ENCODE peak calls at places on chromosome 16, in four cellular contexts. One of them, this sample, is unnamed.

GRCh38 chr16:23155445-23156049 is 6.3 kb upstream of the USP31 start:
- DNase-seq in OCI-LY7: peak; percentile 45
- DNase-seq in CD4-positive, alpha-beta T cell: no peak
- DNase-seq in WERI-Rb-1: peak; percentile 21
- DNase-seq in this sample: no peak

GRCh38 chr16:53518550-53519416 is 15.8 kb upstream of the AKTIP start:
- DNase-seq in OCI-LY7: peak; percentile 80
- DNase-seq in WERI-Rb-1: peak; percentile 20
- DNase-seq in CD4-positive, alpha-beta T cell: peak; percentile 65
- DNase-seq in this sample: peak; percentile 92

GRCh38 chr16:23521037-23521743 is 10.9 kb upstream of the GGA2 start:
- DNase-seq in OCI-LY7: no peak
- DNase-seq in CD4-positive, alpha-beta T cell: no peak
- DNase-seq in WERI-Rb-1: no peak
- DNase-seq in this sample: no peak

GRCh38 chr16:87318158-87318644 is 1.0 kb upstream of the C16orf95 start:
- DNase-seq in WERI-Rb-1: no peak
- DNase-seq in OCI-LY7: peak; percentile 13
- DNase-seq in CD4-positive, alpha-beta T cell: no peak
- DNase-seq in this sample: no peak

GRCh38 chr16:73196670-73197069 is 148.7 kb upstream of the ZFHX3 start:
- DNase-seq in WERI-Rb-1: peak; percentile 71
- DNase-seq in CD4-positive, alpha-beta T cell: no peak
- DNase-seq in OCI-LY7: peak; percentile 31
- DNase-seq in this sample: peak; percentile 35

GRCh38 chr16:88387941-88388627 is 5.3 kb downstream of the ZNF469 start:
- DNase-seq in OCI-LY7: no peak
- DNase-seq in WERI-Rb-1: no peak
- DNase-seq in CD4-positive, alpha-beta T cell: no peak
- DNase-seq in this sample: no peak

GRCh38 chr16:72934661-72935403 is 113.1 kb downstream of the ZFHX3 start:
- DNase-seq in CD4-positive, alpha-beta T cell: no peak
- DNase-seq in OCI-LY7: no peak
- DNase-seq in WERI-Rb-1: no peak
- DNase-seq in this sample: no peak

GRCh38 chr16:31363721-31364120 is 8.7 kb downstream of the ITGAX start:
- DNase-seq in CD4-positive, alpha-beta T cell: no peak
- DNase-seq in OCI-LY7: no peak
- DNase-seq in WERI-Rb-1: no peak
- DNase-seq in this sample: no peak

GRCh38 chr16:88805340-88805715 is 1.7 kb downstream of the CDT1 start:
- DNase-seq in WERI-Rb-1: no peak
- DNase-seq in OCI-LY7: no peak
- DNase-seq in CD4-positive, alpha-beta T cell: no peak
- DNase-seq in this sample: no peak

GRCh38 chr16:50381679-50382440 is 13.1 kb upstream of the BRD7 start:
- DNase-seq in WERI-Rb-1: no peak
- DNase-seq in OCI-LY7: no peak
- DNase-seq in CD4-positive, alpha-beta T cell: no peak
- DNase-seq in this sample: no peak

GRCh38 chr16:81006472-81007311 is at the start of the genes CENPN and CMC2:
- DNase-seq in WERI-Rb-1: peak; percentile 92
- DNase-seq in OCI-LY7: peak; percentile 98
- DNase-seq in CD4-positive, alpha-beta T cell: peak; percentile 96
- DNase-seq in this sample: peak; percentile 98

GRCh38 chr16:74480150-74481029 is 59.1 kb upstream of the CLEC18B start:
- DNase-seq in WERI-Rb-1: no peak
- DNase-seq in CD4-positive, alpha-beta T cell: no peak
- DNase-seq in OCI-LY7: no peak
- DNase-seq in this sample: no peak

GRCh38 chr16:29811896-29812665 is at the start of gene PRRT2:
- DNase-seq in OCI-LY7: no peak
- DNase-seq in WERI-Rb-1: peak; percentile 93
- DNase-seq in CD4-positive, alpha-beta T cell: peak; percentile 33
- DNase-seq in this sample: peak; percentile 69

GRCh38 chr16:74931445-74931844 is 53.5 kb downstream of the WDR59 start:
- DNase-seq in WERI-Rb-1: no peak
- DNase-seq in OCI-LY7: no peak
- DNase-seq in CD4-positive, alpha-beta T cell: no peak
- DNase-seq in this sample: no peak

GRCh38 chr16:4261557-4262172 is 11.2 kb downstream of the TFAP4 start:
- DNase-seq in WERI-Rb-1: peak; percentile 71
- DNase-seq in CD4-positive, alpha-beta T cell: no peak
- DNase-seq in OCI-LY7: peak; percentile 20
- DNase-seq in this sample: peak; percentile 58

GRCh38 chr16:4703906-4704305 is 10.5 kb downstream of the NUDT16L1 start:
- DNase-seq in OCI-LY7: no peak
- DNase-seq in WERI-Rb-1: no peak
- DNase-seq in CD4-positive, alpha-beta T cell: no peak
- DNase-seq in this sample: no peak

GRCh38 chr16:86375370-86375769 is 135.0 kb upstream of the FOXF1 start:
- DNase-seq in OCI-LY7: no peak
- DNase-seq in WERI-Rb-1: no peak
- DNase-seq in CD4-positive, alpha-beta T cell: no peak
- DNase-seq in this sample: no peak

GRCh38 chr16:51393381-51394005 is 242.4 kb upstream of the SALL1 start:
- DNase-seq in WERI-Rb-1: no peak
- DNase-seq in CD4-positive, alpha-beta T cell: no peak
- DNase-seq in OCI-LY7: no peak
- DNase-seq in this sample: no peak

GRCh38 chr16:30997000-30997886 is 12.2 kb downstream of the HSD3B7 start:
- DNase-seq in OCI-LY7: peak; percentile 79
- DNase-seq in WERI-Rb-1: no peak
- DNase-seq in CD4-positive, alpha-beta T cell: peak; percentile 79
- DNase-seq in this sample: no peak

GRCh38 chr16:61179571-61179970 is 856.7 kb downstream of the CDH8 start:
- DNase-seq in OCI-LY7: no peak
- DNase-seq in WERI-Rb-1: no peak
- DNase-seq in CD4-positive, alpha-beta T cell: no peak
- DNase-seq in this sample: no peak

GRCh38 chr16:68731569-68732067 is 5.5 kb upstream of the CDH1 start:
- DNase-seq in OCI-LY7: no peak
- DNase-seq in WERI-Rb-1: no peak
- DNase-seq in CD4-positive, alpha-beta T cell: no peak
- DNase-seq in this sample: no peak

GRCh38 chr16:68734782-68735181 is 2.3 kb upstream of the CDH1 start:
- DNase-seq in OCI-LY7: no peak
- DNase-seq in CD4-positive, alpha-beta T cell: no peak
- DNase-seq in WERI-Rb-1: no peak
- DNase-seq in this sample: no peak

GRCh38 chr16:68732068-68732680 is 4.9 kb upstream of the CDH1 start:
- DNase-seq in CD4-positive, alpha-beta T cell: no peak
- DNase-seq in WERI-Rb-1: peak; percentile 40
- DNase-seq in OCI-LY7: no peak
- DNase-seq in this sample: peak; percentile 10

GRCh38 chr16:68733570-68733969 is 3.5 kb upstream of the CDH1 start:
- DNase-seq in CD4-positive, alpha-beta T cell: no peak
- DNase-seq in OCI-LY7: no peak
- DNase-seq in WERI-Rb-1: no peak
- DNase-seq in this sample: no peak

DNA sequence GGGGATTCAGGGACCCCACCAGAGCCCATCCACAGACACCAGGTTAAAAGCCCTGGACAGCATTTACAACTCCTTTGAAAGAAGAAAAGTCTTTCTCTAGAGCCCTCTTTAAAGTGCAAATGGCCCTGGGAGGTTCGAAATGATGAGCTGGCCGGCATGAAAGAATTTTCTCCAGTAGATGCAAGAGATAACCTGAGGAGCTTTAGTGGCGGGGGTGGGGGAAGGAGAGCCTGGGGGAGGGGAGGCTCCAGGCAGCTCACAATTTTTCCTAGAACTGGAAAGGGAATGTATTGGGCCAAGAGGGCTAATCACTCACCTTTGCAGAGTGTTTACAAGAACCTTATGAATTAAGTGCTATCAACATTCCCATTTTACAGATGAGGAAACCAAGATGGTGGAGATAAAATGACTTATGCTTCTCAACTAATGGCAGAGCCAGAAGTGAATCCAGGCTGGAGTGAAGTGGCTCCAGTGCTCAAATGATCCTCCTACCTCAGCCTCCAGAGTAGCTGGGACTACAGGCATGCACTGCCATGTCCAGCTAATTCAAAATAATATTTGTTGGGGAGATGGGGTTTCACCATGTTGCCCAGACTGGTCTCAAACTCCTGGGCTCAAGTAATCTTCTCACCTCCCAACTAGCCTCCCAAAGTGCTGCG is 4.2 kb upstream of the CDH1 start:
- DNase-seq in CD4-positive, alpha-beta T cell: no peak
- DNase-seq in OCI-LY7: no peak
- DNase-seq in WERI-Rb-1: no peak
- DNase-seq in this sample: no peak
- H3K27ac ChIP-seq in CD4-positive, alpha-beta T cell: no peak overlapping the region
- H3K27ac ChIP-seq in OCI-LY7: no peak overlapping the region
- H3K27ac ChIP-seq in WERI-Rb-1: no peak overlapping the region
- H3K27ac ChIP-seq in this sample: no peak overlapping the region

DNA sequence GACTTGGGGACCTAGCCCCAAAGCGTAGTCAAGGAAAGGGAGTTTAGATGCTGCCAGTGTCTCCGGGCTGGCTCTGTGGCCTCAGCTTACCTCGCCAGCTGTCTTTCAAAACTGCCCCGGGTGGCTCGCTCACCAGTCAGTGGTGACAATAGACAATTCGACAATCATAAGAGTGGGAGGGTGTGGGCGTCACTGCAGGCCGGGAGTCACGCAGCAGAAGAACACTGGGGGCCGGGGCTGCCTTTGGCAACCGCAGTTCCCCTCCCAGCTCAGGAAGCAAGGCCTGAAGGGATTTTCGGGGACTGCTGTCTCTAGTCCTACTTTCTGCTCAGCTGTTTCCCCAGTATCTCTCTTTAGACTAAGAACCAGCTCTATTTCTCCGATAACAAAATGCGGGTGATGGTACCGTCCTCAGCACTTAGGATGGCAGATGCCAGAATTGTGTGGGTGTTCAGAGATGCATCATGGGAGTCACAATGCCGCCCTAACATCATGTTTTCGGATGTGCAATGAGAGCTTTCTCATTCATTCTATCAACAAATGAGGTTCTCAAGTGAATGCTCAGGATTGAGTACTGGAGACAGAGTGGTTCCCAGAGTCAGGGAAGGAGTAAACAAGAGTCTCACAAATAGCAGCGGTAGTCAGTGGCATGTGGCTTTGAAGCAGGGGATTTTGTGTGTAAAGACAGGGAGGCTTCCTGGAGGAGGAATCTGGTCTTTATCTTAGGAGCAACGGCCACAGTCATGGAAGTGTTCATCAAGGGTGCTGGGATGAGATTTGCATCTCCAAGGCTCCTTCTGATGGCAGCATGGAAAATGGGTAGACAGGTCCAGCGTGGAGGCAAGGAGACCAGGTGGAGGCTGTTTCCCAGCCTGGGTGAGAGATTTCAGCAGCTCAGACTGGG is 93.1 kb downstream of the ZDHHC7 start:
- DNase-seq in CD4-positive, alpha-beta T cell: no peak
- DNase-seq in WERI-Rb-1: no peak
- DNase-seq in OCI-LY7: no peak
- DNase-seq in this sample: no peak
- H3K27ac ChIP-seq in CD4-positive, alpha-beta T cell: no peak overlapping the region
- H3K27ac ChIP-seq in WERI-Rb-1: no peak overlapping the region
- H3K27ac ChIP-seq in OCI-LY7: no peak overlapping the region
- H3K27ac ChIP-seq in this sample: no peak overlapping the region

DNA sequence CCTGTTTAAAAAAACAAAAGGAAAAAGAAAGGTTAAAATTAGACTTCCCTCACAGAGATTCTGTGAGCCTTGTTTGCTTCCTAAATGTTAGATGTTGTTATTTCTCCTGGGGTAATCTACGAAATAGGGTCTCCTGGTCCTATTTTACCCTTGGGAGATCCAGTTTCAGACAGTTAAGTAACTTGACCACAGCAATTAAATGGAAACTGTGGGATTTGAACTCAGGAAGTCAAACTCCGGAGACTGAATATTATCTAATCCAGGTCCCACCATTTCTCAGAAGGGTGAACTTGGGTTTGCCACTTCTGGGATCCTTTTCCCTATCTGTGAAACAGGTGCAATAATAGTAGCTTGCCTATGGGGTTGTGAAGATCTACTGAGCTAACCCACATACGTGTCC is 6.4 kb upstream of the TMC5 start:
- DNase-seq in OCI-LY7: no peak
- DNase-seq in CD4-positive, alpha-beta T cell: no peak
- DNase-seq in WERI-Rb-1: no peak
- DNase-seq in this sample: no peak
- H3K27ac ChIP-seq in OCI-LY7: no peak overlapping the region
- H3K27ac ChIP-seq in CD4-positive, alpha-beta T cell: no peak overlapping the region
- H3K27ac ChIP-seq in WERI-Rb-1: no peak overlapping the region
- H3K27ac ChIP-seq in this sample: no peak overlapping the region

GRCh38 chr16:11597737-11598136 is 11.0 kb upstream of the LITAF start:
- DNase-seq in OCI-LY7: no peak
- DNase-seq in WERI-Rb-1: no peak
- DNase-seq in CD4-positive, alpha-beta T cell: no peak
- DNase-seq in this sample: no peak

GRCh38 chr16:11595908-11596504 is 9.3 kb upstream of the LITAF start:
- DNase-seq in OCI-LY7: no peak
- DNase-seq in CD4-positive, alpha-beta T cell: no peak
- DNase-seq in WERI-Rb-1: no peak
- DNase-seq in this sample: no peak

GRCh38 chr16:11599579-11599978 is 12.9 kb upstream of the LITAF start:
- DNase-seq in OCI-LY7: no peak
- DNase-seq in CD4-positive, alpha-beta T cell: no peak
- DNase-seq in WERI-Rb-1: no peak
- DNase-seq in this sample: no peak

GRCh38 chr16:11596572-11597226 is 10.0 kb upstream of the LITAF start:
- DNase-seq in CD4-positive, alpha-beta T cell: no peak
- DNase-seq in WERI-Rb-1: no peak
- DNase-seq in OCI-LY7: no peak
- DNase-seq in this sample: peak; percentile 21

GRCh38 chr16:11597268-11597690 is 10.6 kb upstream of the LITAF start:
- DNase-seq in CD4-positive, alpha-beta T cell: no peak
- DNase-seq in OCI-LY7: no peak
- DNase-seq in WERI-Rb-1: no peak
- DNase-seq in this sample: no peak
- H3K27ac ChIP-seq in CD4-positive, alpha-beta T cell: no peak overlapping the region
- H3K27ac ChIP-seq in OCI-LY7: no peak overlapping the region
- H3K27ac ChIP-seq in WERI-Rb-1: no peak overlapping the region
- H3K27ac ChIP-seq in this sample: no peak overlapping the region